ENCODE peak calls at places on chromosomes 7 and 10, in nine cellular contexts. V is fibroblast of the conjunctiva; Q is Right ventricle myocardium superior; J is A673; G is stimulated activated CD4-positive, alpha-beta T cell treated with anti-CD3 and anti-CD28 coated beads, Interleukin-12 subunit alpha, Interleukin-12 subunit beta, amount 100 ng/mL, for 4 hours; O is AG20443; K is CD8-positive, alpha-beta memory T cell; B is COR-L47; X is activated gamma-delta T cell. D is an unnamed sample.

GRCh38 chr7:27106181-27106905 is 3.9 kb upstream of the HOXA2 start:
- DNase-seq in X (no peak), O (no peak), J (no peak), K (no peak), Q (no peak), G (no peak), V (no peak), B (no peak), D (no peak)

GRCh38 chr7:127949670-127950069 is 81.6 kb downstream of the LRRC4 start:
- DNase-seq in Q (no peak), G (no peak), J (no peak), O (no peak), K (no peak), V (no peak), B (no peak), X (no peak), D (no peak)

GRCh38 chr7:4724648-4725013 is 42.5 kb downstream of the FOXK1 start:
- DNase-seq in B (no peak), Q (no peak), J (peak), K (no peak), O (peak), X (no peak), G (no peak), V (no peak), D (no peak)

GRCh38 chr10:84525120-84525806 is 196.9 kb downstream of the CCSER2 start:
- DNase-seq in G (no peak), Q (no peak), B (no peak), J (no peak), V (no peak), K (no peak), O (no peak), X (no peak), D (no peak)

GRCh38 chr10:78644550-78644949 is 424.2 kb upstream of the ZMIZ1 start:
- DNase-seq in X (no peak), V (no peak), B (no peak), J (no peak), G (no peak), Q (no peak), K (no peak), O (no peak), D (no peak)

GRCh38 chr10:22340362-22341189 is 4.7 kb upstream of the SPAG6 start:
- DNase-seq in V (peak), O (peak), G (peak), X (peak), B (peak), J (peak), K (peak), Q (peak), D (no peak)

GRCh38 chr7:147436718-147437117 is 1153.8 kb upstream of the C7orf33 start:
- DNase-seq in O (no peak), G (no peak), Q (no peak), B (no peak), X (no peak), J (no peak), K (no peak), V (no peak), D (no peak)

GRCh38 chr7:40211291-40212003 is 76.6 kb downstream of the SUGCT start:
- DNase-seq in B (no peak), O (peak), J (no peak), V (no peak), G (no peak), K (no peak), X (no peak), Q (no peak), D (no peak)

GRCh38 chr10:75166623-75166972 is 44.0 kb upstream of the VDAC2 start:
- DNase-seq in J (no peak), K (no peak), V (no peak), Q (no peak), B (no peak), O (no peak), X (no peak), G (no peak), D (no peak)

GRCh38 chr10:122347162-122347561 is 27.3 kb upstream of the PLEKHA1 start:
- DNase-seq in X (no peak), J (no peak), B (no peak), O (no peak), V (no peak), G (no peak), K (no peak), Q (no peak), D (no peak)

GRCh38 chr10:43420369-43421200 is 11.6 kb upstream of the HNRNPF start:
- DNase-seq in O (peak), G (peak), X (peak), B (peak), V (peak), K (peak), J (peak), Q (peak), D (peak)

GRCh38 chr10:89019589-89020327 is 29.2 kb downstream of the FAS start:
- DNase-seq in G (no peak), O (no peak), K (no peak), X (no peak), Q (no peak), V (no peak), J (no peak), B (no peak), D (no peak)

GRCh38 chr7:152894295-152895170 is 135.0 kb downstream of the ACTR3B start:
- DNase-seq in Q (no peak), K (no peak), J (peak), V (no peak), G (peak), O (peak), B (no peak), X (no peak), D (peak)

GRCh38 chr7:25804154-25804553 is 347.8 kb upstream of the NFE2L3 start:
- DNase-seq in J (no peak), V (no peak), G (no peak), O (no peak), B (no peak), Q (no peak), X (no peak), K (no peak), D (no peak)

GRCh38 chr7:16433568-16434122 is 12.3 kb upstream of the CRPPA start:
- DNase-seq in J (no peak), B (no peak), Q (no peak), X (no peak), V (no peak), O (no peak), K (no peak), G (no peak), D (no peak)

GRCh38 chr10:60878224-60878623 is 65.8 kb downstream of the RHOBTB1 start:
- DNase-seq in J (no peak), K (no peak), B (peak), V (no peak), X (no peak), Q (no peak), G (no peak), O (no peak), D (no peak)

GRCh38 chr7:115357213-115357999 is 435.5 kb downstream of the MDFIC start:
- DNase-seq in O (peak), X (no peak), G (no peak), K (no peak), J (peak), B (peak), V (no peak), Q (no peak), D (no peak)

D was measured in GM12891.